ENCODE peak calls at places on chromosomes 6 and 20, in six cellular contexts. P is HCT116, S is uterus, B is tibial nerve, Z is A549, D is upper lobe of left lung. W is an unnamed sample.

GRCh38 chr6:31175961-31176360 is 5.5 kb upstream of the POU5F1 start:
- DNase-seq in S (no peak), B (no peak), Z (no peak), P (no peak), D (no peak), W (no peak)

GRCh38 chr6:24982231-24982630 is 46.5 kb upstream of the RIPOR2 start:
- DNase-seq in D (no peak), B (no peak), Z (no peak), S (no peak), P (no peak), W (no peak)

GRCh38 chr20:51802170-51802745 is at the start of gene SALL4:
- DNase-seq in P (no peak), D (no peak), Z (no peak), B (no peak), S (no peak), W (no peak)

GRCh38 chr6:137389150-137389664 is 105.0 kb downstream of the OLIG3 start:
- DNase-seq in P (no peak), B (peak; percentile 18), S (no peak), Z (no peak), D (peak; percentile 47), W (peak; percentile 14)

GRCh38 chr20:59729476-59729875 is 125.1 kb downstream of the PHACTR3 start:
- DNase-seq in P (no peak), Z (no peak), S (no peak), B (no peak), D (no peak), W (no peak)

GRCh38 chr6:157096522-157096921 is 226.8 kb downstream of the TMEM242 start:
- DNase-seq in Z (no peak), D (peak; percentile 82), S (no peak), B (no peak), P (no peak), W (no peak)

GRCh38 chr6:118860880-118861279 is 33.1 kb upstream of the ASF1A start:
- DNase-seq in S (no peak), B (no peak), P (no peak), D (no peak), Z (no peak), W (no peak)

GRCh38 chr6:25961619-25962367 is 809 bp upstream of the TRIM38 start:
- DNase-seq in P (no peak), D (no peak), B (peak; percentile 12), Z (peak; percentile 5), S (no peak), W (no peak)

GRCh38 chr6:13554929-13555333 is 19.5 kb upstream of the SIRT5 start:
- DNase-seq in Z (no peak), B (no peak), P (no peak), S (peak; percentile 62), D (peak; percentile 38), W (no peak)

GRCh38 chr20:32463642-32464400 is 105.7 kb downstream of the ASXL1 start:
- DNase-seq in S (no peak), P (no peak), D (no peak), B (no peak), Z (no peak), W (peak; percentile 82)

GRCh38 chr6:20302702-20303251 is 90.5 kb upstream of the MBOAT1 start:
- DNase-seq in B (no peak), P (no peak), S (no peak), D (no peak), Z (no peak), W (no peak)

GRCh38 chr6:146594495-146594894 is 4.3 kb upstream of the ADGB start:
- DNase-seq in D (no peak), B (no peak), Z (no peak), S (no peak), P (no peak), W (no peak)

GRCh38 chr6:90646936-90647335 is 60.1 kb upstream of the MAP3K7 start:
- DNase-seq in D (no peak), P (no peak), S (no peak), B (no peak), Z (no peak), W (no peak)

GRCh38 chr6:122798099-122798641 is 9.1 kb downstream of the SMPDL3A start:
- DNase-seq in B (no peak), D (peak; percentile 58), S (no peak), Z (peak; percentile 59), P (peak; percentile 83), W (peak; percentile 66)

GRCh38 chr6:129744201-129744879 is 34.4 kb upstream of the ARHGAP18 start:
- DNase-seq in D (no peak), P (peak; percentile 78), S (peak; percentile 40), Z (peak; percentile 23), B (no peak), W (no peak)

GRCh38 chr6:111274593-111275217 is 187.4 kb downstream of the SLC16A10 start:
- DNase-seq in Z (peak; percentile 23), S (no peak), P (no peak), B (no peak), D (no peak), W (no peak)

GRCh38 chr6:11364971-11365397 is 132.5 kb upstream of the NEDD9 start:
- DNase-seq in D (peak; percentile 63), B (peak; percentile 59), Z (no peak), S (peak; percentile 78), P (no peak), W (no peak)

GRCh38 chr20:33352258-33353012 is 48.9 kb downstream of the CDK5RAP1 start:
- DNase-seq in S (no peak), D (no peak), B (no peak), Z (no peak), P (no peak), W (no peak)

GRCh38 chr6:159390384-159390783 is 221.2 kb downstream of the FNDC1 start:
- DNase-seq in P (no peak), Z (no peak), B (no peak), D (no peak), S (no peak), W (no peak)

GRCh38 chr20:50918403-50918802 is 12.8 kb downstream of the ADNP start:
- DNase-seq in P (no peak), S (no peak), Z (no peak), D (no peak), B (no peak), W (no peak)

GRCh38 chr6:137307163-137307851 is 88.1 kb upstream of the IFNGR1 start:
- DNase-seq in Z (no peak), P (no peak), S (no peak), B (no peak), D (no peak), W (no peak)

GRCh38 chr6:146381486-146381885 is 162.1 kb upstream of the RAB32 start:
- DNase-seq in B (no peak), P (no peak), Z (no peak), D (no peak), S (no peak), W (no peak)

GRCh38 chr6:137777299-137778075 is 89.6 kb upstream of the TNFAIP3 start:
- DNase-seq in S (no peak), B (no peak), Z (no peak), D (no peak), P (no peak), W (no peak)

GRCh38 chr6:170289108-170289931 is 1.6 kb downstream of the DLL1 start:
- DNase-seq in D (no peak), Z (no peak), B (no peak), S (no peak), P (no peak), W (peak; percentile 13)

GRCh38 chr6:166419268-166419667 is 36.5 kb upstream of the MPC1 start:
- DNase-seq in S (no peak), B (no peak), P (no peak), D (no peak), Z (no peak), W (no peak)

GRCh38 chr6:130829333-130829910 is 2.2 kb downstream of the SMLR1 start:
- DNase-seq in P (no peak), B (no peak), S (no peak), Z (no peak), D (no peak), W (no peak)

GRCh38 chr6:122692175-122692598 is 82.0 kb downstream of the PKIB start:
- DNase-seq in D (no peak), P (no peak), B (no peak), S (no peak), Z (no peak), W (no peak)

GRCh38 chr6:52420668-52421358 is 671 bp downstream of the EFHC1 start:
- DNase-seq in Z (peak; percentile 67), B (no peak), D (no peak), P (no peak), S (no peak), W (peak; percentile 67)
- TF ChIP-seq POLR2A in Z (peak; percentile 28), B (no peak), D (no peak), P (peak; percentile 28), S (no peak), W (no peak)

DNA sequence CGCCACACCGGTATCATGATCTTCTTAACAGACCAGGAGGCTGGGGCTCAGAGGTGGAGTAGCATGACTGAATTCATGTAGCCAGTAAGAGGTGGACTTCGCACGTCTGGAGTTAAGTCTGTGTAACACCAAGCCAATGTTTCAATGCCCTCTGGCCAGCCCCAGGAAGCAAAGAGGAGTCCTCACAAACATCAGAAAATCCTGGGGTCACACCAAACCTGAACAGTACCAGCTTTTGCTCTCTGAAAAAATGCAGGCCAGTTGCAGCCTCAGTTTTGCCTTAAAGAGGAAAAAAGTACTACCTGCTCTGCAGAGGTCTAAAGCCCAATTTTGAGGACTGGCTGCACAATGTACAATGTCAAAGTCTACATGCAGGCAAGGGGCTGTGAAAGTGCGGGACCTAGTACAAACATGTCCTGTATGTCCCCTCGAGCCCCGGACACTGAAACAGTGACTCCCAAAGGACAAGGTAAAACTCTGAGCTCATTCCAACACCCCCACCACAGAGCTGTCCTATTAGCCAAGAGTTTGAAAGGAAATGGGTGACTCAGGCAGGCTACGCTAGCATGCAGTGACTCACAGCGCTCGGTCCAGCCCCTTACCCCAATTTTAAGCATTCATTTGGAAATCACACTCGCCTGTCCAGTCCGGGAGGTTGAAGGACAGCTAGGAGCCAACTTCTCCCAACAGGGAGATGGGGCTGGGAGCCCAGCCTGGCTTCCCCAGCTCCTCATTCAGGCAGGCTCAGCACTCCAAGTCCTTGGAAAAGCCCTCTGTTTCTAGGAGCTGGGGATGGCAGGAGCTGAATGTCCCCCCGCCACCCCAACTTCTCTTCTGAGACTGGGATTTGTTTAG is 4.1 kb downstream of the SDC4 start:
- DNase-seq in D (peak; percentile 84), S (peak; percentile 83), Z (peak; percentile 69), B (no peak), P (peak; percentile 72), W (peak; percentile 90)
- TF ChIP-seq POLR2A in D (peak; percentile 52), S (peak; percentile 37), Z (no peak), B (no peak), P (no peak), W (peak; percentile 96)

GRCh38 chr6:139863964-139864363 is 489.5 kb upstream of the CITED2 start:
- DNase-seq in Z (no peak), P (no peak), D (no peak), S (no peak), B (no peak), W (no peak)
- TF ChIP-seq POLR2A in Z (no peak), P (no peak), D (no peak), S (no peak), B (no peak), W (no peak)

GRCh38 chr6:94683409-94683808 is 893.9 kb upstream of the MANEA start:
- DNase-seq in B (no peak), D (no peak), Z (no peak), P (no peak), S (no peak), W (no peak)

DNA sequence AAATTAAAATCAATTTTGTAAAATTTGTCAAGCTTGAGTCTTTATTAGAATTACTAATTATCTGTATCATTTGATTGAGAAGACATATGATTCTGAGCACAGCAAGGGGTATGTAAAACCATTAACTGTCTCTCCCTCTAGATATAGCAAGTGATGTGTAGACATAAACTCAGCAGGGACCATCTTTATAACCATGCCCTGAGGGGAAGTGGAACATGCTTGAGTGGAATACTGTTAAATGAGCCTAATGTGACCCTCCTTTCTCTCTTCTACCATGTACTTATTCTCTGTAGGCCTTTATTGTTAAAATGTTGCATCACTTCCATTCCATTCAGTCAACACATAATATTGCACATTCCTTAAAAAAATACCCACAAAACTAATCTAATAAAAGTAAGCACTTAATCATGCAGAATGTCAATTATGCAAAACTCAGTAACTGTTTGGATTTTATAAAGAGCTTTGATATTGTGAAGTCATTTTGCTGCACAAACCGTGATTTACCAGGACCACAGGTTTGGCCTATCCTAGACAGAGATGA is 896.6 kb upstream of the MANEA start:
- DNase-seq in P (no peak), B (no peak), Z (no peak), D (no peak), S (no peak), W (no peak)
- TF ChIP-seq POLR2A in P (no peak), B (no peak), Z (no peak), D (no peak), S (no peak), W (no peak)

W was measured in adrenal gland.